ENCODE peak calls at places on chromosomes 12 and 14, in ten cellular contexts. C, T, O, X, H, E, D, Z, P and M are unnamed samples.

GRCh38 chr12:128178971-128179370 is 88.0 kb upstream of the TMEM132C start:
- DNase-seq in C (no peak), T (no peak), O (no peak), X (no peak), H (no peak), E (no peak), D (no peak), Z (no peak), P (peak), M (no peak)

GRCh38 chr14:95054346-95055280 is 102.7 kb downstream of the DICER1 start:
- DNase-seq in C (no peak), T (no peak), O (no peak), X (no peak), H (no peak), E (no peak), D (no peak), Z (no peak), P (no peak), M (no peak)

GRCh38 chr12:3973269-3973884 is 100.2 kb upstream of the PARP11 start:
- DNase-seq in C (no peak), T (no peak), O (no peak), X (no peak), H (no peak), E (no peak), D (no peak), Z (no peak), P (no peak), M (no peak)

GRCh38 chr12:638948-639557 is 24.2 kb downstream of the NINJ2 start:
- DNase-seq in C (peak), T (no peak), O (no peak), X (no peak), H (no peak), E (no peak), D (no peak), Z (no peak), P (no peak), M (no peak)

GRCh38 chr12:7352661-7353060 is 48.8 kb downstream of the ACSM4 start:
- DNase-seq in C (no peak), T (no peak), O (no peak), X (no peak), H (no peak), E (no peak), D (no peak), Z (no peak), P (no peak), M (no peak)

GRCh38 chr12:71011261-71011660 is 90.7 kb upstream of the PTPRR start:
- DNase-seq in C (no peak), T (peak), O (no peak), X (no peak), H (no peak), E (no peak), D (no peak), Z (no peak), P (peak), M (no peak)

GRCh38 chr12:49105504-49106120 is 5.0 kb downstream of the LMBR1L start:
- DNase-seq in C (no peak), T (no peak), O (no peak), X (no peak), H (no peak), E (no peak), D (no peak), Z (no peak), P (no peak), M (no peak)

GRCh38 chr14:22974530-22975313 is 7.6 kb downstream of the AJUBA start:
- DNase-seq in C (no peak), T (no peak), O (no peak), X (no peak), H (no peak), E (no peak), D (no peak), Z (no peak), P (no peak), M (no peak)

GRCh38 chr14:82796081-82796480 is 1262.4 kb upstream of the SEL1L start:
- DNase-seq in C (no peak), T (no peak), O (no peak), X (no peak), H (no peak), E (no peak), D (no peak), Z (peak), P (no peak), M (no peak)

GRCh38 chr12:31813305-31813704 is 84.5 kb upstream of the AMN1 start:
- DNase-seq in C (no peak), T (no peak), O (no peak), X (no peak), H (no peak), E (no peak), D (no peak), Z (no peak), P (no peak), M (no peak)

GRCh38 chr12:121992059-121992879 is 29.4 kb upstream of the BCL7A start:
- DNase-seq in C (peak), T (peak), O (no peak), X (peak), H (peak), E (no peak), D (no peak), Z (no peak), P (peak), M (no peak)

GRCh38 chr12:111409403-111410228 is 3.9 kb downstream of the SH2B3 start:
- DNase-seq in C (no peak), T (peak), O (no peak), X (peak), H (no peak), E (no peak), D (peak), Z (peak), P (peak), M (no peak)

GRCh38 chr14:55160989-55161388 is 30.4 kb downstream of the DLGAP5 start:
- DNase-seq in C (no peak), T (no peak), O (no peak), X (peak), H (peak), E (peak), D (no peak), Z (peak), P (peak), M (no peak)

GRCh38 chr12:129538137-129538536 is 365.7 kb downstream of the TMEM132D start:
- DNase-seq in C (no peak), T (no peak), O (no peak), X (no peak), H (no peak), E (no peak), D (no peak), Z (no peak), P (no peak), M (no peak)

GRCh38 chr12:5251786-5252185 is 180.1 kb upstream of the NTF3 start:
- DNase-seq in C (no peak), T (no peak), O (no peak), X (no peak), H (no peak), E (no peak), D (no peak), Z (no peak), P (no peak), M (no peak)

GRCh38 chr12:108568653-108569154 is 6.3 kb downstream of the ISCU start:
- DNase-seq in C (no peak), T (no peak), O (no peak), X (no peak), H (no peak), E (no peak), D (no peak), Z (no peak), P (no peak), M (peak)

GRCh38 chr14:68247867-68248266 is 428.3 kb downstream of the RAD51B start:
- DNase-seq in C (no peak), T (no peak), O (no peak), X (no peak), H (no peak), E (no peak), D (no peak), Z (no peak), P (no peak), M (no peak)

GRCh38 chr14:83548061-83548839 is 1981.7 kb upstream of the FLRT2 start:
- DNase-seq in C (no peak), T (peak), O (no peak), X (peak), H (no peak), E (no peak), D (no peak), Z (no peak), P (no peak), M (no peak)

GRCh38 chr12:71718611-71719010 is 32.7 kb downstream of the TMEM19 start:
- DNase-seq in C (no peak), T (no peak), O (no peak), X (no peak), H (no peak), E (no peak), D (no peak), Z (no peak), P (no peak), M (no peak)

GRCh38 chr14:88975926-88976325 is 151.5 kb downstream of the TTC8 start:
- DNase-seq in C (no peak), T (no peak), O (no peak), X (no peak), H (no peak), E (no peak), D (no peak), Z (no peak), P (no peak), M (no peak)

GRCh38 chr12:124910561-124911478 is 3.6 kb downstream of the UBC start:
- DNase-seq in C (no peak), T (no peak), O (no peak), X (peak), H (no peak), E (no peak), D (no peak), Z (no peak), P (no peak), M (no peak)

GRCh38 chr14:35470775-35471174 is 63.2 kb upstream of the INSM2 start:
- DNase-seq in C (no peak), T (no peak), O (no peak), X (no peak), H (peak), E (peak), D (no peak), Z (peak), P (no peak), M (peak)

GRCh38 chr12:94621662-94622359 is 28.5 kb downstream of the TMCC3 start:
- DNase-seq in C (no peak), T (no peak), O (no peak), X (no peak), H (no peak), E (peak), D (no peak), Z (no peak), P (no peak), M (no peak)

GRCh38 chr12:59649203-59649602 is 53.4 kb downstream of the SLC16A7 start:
- DNase-seq in C (no peak), T (no peak), O (no peak), X (peak), H (no peak), E (no peak), D (no peak), Z (no peak), P (no peak), M (no peak)

GRCh38 chr14:34665785-34666425 is 36.0 kb upstream of the SNX6 start:
- DNase-seq in C (no peak), T (peak), O (no peak), X (peak), H (peak), E (no peak), D (no peak), Z (no peak), P (peak), M (no peak)

GRCh38 chr12:47740536-47741339 is 15.4 kb upstream of the ENDOU start:
- DNase-seq in C (no peak), T (no peak), O (no peak), X (no peak), H (no peak), E (no peak), D (no peak), Z (no peak), P (no peak), M (peak)